ENCODE peak calls at places on chromosomes 7 and 10, in four cellular contexts. Q, G, K and E are unnamed samples.

GRCh38 chr7:46492460-46492859 is 571.4 kb upstream of the IGFBP3 start:
- DNase-seq in Q (no peak), G (no peak), K (no peak), E (no peak)

GRCh38 chr10:114704720-114705119 is 46.6 kb upstream of the ABLIM1 start:
- DNase-seq in Q (no peak), G (no peak), K (no peak), E (no peak)

GRCh38 chr10:61447127-61447526 is 6.1 kb downstream of the TMEM26 start:
- DNase-seq in Q (no peak), G (no peak), K (no peak), E (peak; percentile 11)

GRCh38 chr7:16106300-16106699 is 315.0 kb downstream of the CRPPA start:
- DNase-seq in Q (no peak), G (no peak), K (no peak), E (no peak)

GRCh38 chr10:30355601-30356000 is 6.5 kb upstream of the MTPAP start:
- DNase-seq in Q (no peak), G (no peak), K (no peak), E (no peak)

GRCh38 chr10:124588736-124589451 is 127.3 kb downstream of the LHPP start:
- DNase-seq in Q (no peak), G (peak; percentile 35), K (peak; percentile 73), E (peak; percentile 45)

GRCh38 chr7:19117081-19117869 is at the start of gene TWIST1:
- DNase-seq in Q (peak; percentile 6), G (peak; percentile 87), K (peak; percentile 89), E (peak; percentile 95)

GRCh38 chr7:5043661-5044060 is 2.0 kb upstream of the RBAK start:
- DNase-seq in Q (no peak), G (no peak), K (no peak), E (no peak)

GRCh38 chr10:132481690-132482089 is 55.9 kb upstream of the INPP5A start:
- DNase-seq in Q (no peak), G (no peak), K (no peak), E (no peak)

GRCh38 chr7:149444260-149444659 is 16.6 kb downstream of the ZNF777 start:
- DNase-seq in Q (no peak), G (no peak), K (no peak), E (no peak)

GRCh38 chr7:108016841-108017775 is 14.1 kb upstream of the LAMB1 start:
- DNase-seq in Q (peak; percentile 38), G (no peak), K (peak; percentile 80), E (peak; percentile 62)

GRCh38 chr7:33722383-33723096 is 182.8 kb upstream of the BMPER start:
- DNase-seq in Q (peak; percentile 74), G (peak; percentile 66), K (peak; percentile 84), E (peak; percentile 88)

GRCh38 chr7:12729112-12729511 is 41.7 kb downstream of the ARL4A start:
- DNase-seq in Q (no peak), G (peak; percentile 42), K (peak; percentile 20), E (peak; percentile 88)

GRCh38 chr7:47371733-47372368 is 210.1 kb downstream of the TNS3 start:
- DNase-seq in Q (no peak), G (peak; percentile 61), K (peak; percentile 81), E (peak; percentile 62)

GRCh38 chr7:29274156-29275017 is 79.8 kb downstream of the CHN2 start:
- DNase-seq in Q (no peak), G (peak; percentile 51), K (no peak), E (peak; percentile 49)

GRCh38 chr10:97508342-97508741 is 9.6 kb downstream of the UBTD1 start:
- DNase-seq in Q (no peak), G (peak; percentile 52), K (no peak), E (peak; percentile 76)

GRCh38 chr7:129898502-129899160 is 54.1 kb downstream of the UBE2H start:
- DNase-seq in Q (no peak), G (no peak), K (no peak), E (no peak)

GRCh38 chr7:128405345-128406146 is 4.2 kb downstream of the IMPDH1 start:
- DNase-seq in Q (peak; percentile 58), G (no peak), K (peak; percentile 66), E (peak; percentile 22)

GRCh38 chr10:85861513-85862197 is 504.9 kb downstream of the GRID1 start:
- DNase-seq in Q (no peak), G (no peak), K (no peak), E (no peak)

GRCh38 chr7:94908204-94909022 is 1.0 kb downstream of the PPP1R9A start:
- DNase-seq in Q (peak; percentile 67), G (peak; percentile 8), K (peak; percentile 74), E (peak; percentile 14)

GRCh38 chr10:95245425-95246055 is 45.3 kb downstream of the PDLIM1 start:
- DNase-seq in Q (no peak), G (no peak), K (no peak), E (no peak)

GRCh38 chr10:2938869-2939268 is 128.5 kb upstream of the PFKP start:
- DNase-seq in Q (no peak), G (no peak), K (no peak), E (peak; percentile 13)

GRCh38 chr10:78764436-78764835 is 304.3 kb upstream of the ZMIZ1 start:
- DNase-seq in Q (no peak), G (no peak), K (no peak), E (no peak)

GRCh38 chr7:85234746-85235145 is 47.9 kb upstream of the SEMA3D start:
- DNase-seq in Q (no peak), G (no peak), K (no peak), E (no peak)

GRCh38 chr10:106540606-106541005 is 623.9 kb downstream of the SORCS1 start:
- DNase-seq in Q (no peak), G (peak; percentile 2), K (no peak), E (peak; percentile 51)

GRCh38 chr7:92754756-92755581 is 81.4 kb downstream of the CDK6 start:
- DNase-seq in Q (no peak), G (no peak), K (no peak), E (no peak)

GRCh38 chr10:68900427-68901105 is 549 bp upstream of the DDX50 start:
- DNase-seq in Q (no peak), G (peak; percentile 79), K (no peak), E (no peak)

GRCh38 chr7:135509589-135509838 is 388 bp downstream of the CNOT4 start:
- DNase-seq in Q (no peak), G (no peak), K (no peak), E (peak; percentile 61)

GRCh38 chr7:19665399-19666008 is 43.3 kb downstream of the POLR1F start:
- DNase-seq in Q (no peak), G (peak; percentile 13), K (peak; percentile 21), E (peak; percentile 58)

GRCh38 chr7:81774496-81774895 is 4.6 kb upstream of the HGF start:
- DNase-seq in Q (no peak), G (no peak), K (no peak), E (no peak)

GRCh38 chr10:48302515-48303476 is 3.7 kb upstream of the MAPK8 start:
- DNase-seq in Q (no peak), G (no peak), K (no peak), E (no peak)

GRCh38 chr10:77909755-77910375 is 16.7 kb downstream of the DLG5 start:
- DNase-seq in Q (peak; percentile 80), G (peak; percentile 67), K (no peak), E (peak; percentile 55)

GRCh38 chr10:121096617-121097431 is 245.7 kb downstream of the WDR11 start:
- DNase-seq in Q (peak; percentile 86), G (peak; percentile 90), K (no peak), E (peak; percentile 38)

GRCh38 chr7:116988363-116988989 is 35.2 kb downstream of the ST7 start:
- DNase-seq in Q (no peak), G (no peak), K (no peak), E (no peak)

GRCh38 chr7:109964780-109965179 is 1126.1 kb upstream of the LRRN3 start:
- DNase-seq in Q (no peak), G (no peak), K (no peak), E (no peak)

GRCh38 chr7:27151341-27151944 is 940 bp downstream of the HOXA3 start:
- DNase-seq in Q (no peak), G (no peak), K (no peak), E (no peak)

DNA sequence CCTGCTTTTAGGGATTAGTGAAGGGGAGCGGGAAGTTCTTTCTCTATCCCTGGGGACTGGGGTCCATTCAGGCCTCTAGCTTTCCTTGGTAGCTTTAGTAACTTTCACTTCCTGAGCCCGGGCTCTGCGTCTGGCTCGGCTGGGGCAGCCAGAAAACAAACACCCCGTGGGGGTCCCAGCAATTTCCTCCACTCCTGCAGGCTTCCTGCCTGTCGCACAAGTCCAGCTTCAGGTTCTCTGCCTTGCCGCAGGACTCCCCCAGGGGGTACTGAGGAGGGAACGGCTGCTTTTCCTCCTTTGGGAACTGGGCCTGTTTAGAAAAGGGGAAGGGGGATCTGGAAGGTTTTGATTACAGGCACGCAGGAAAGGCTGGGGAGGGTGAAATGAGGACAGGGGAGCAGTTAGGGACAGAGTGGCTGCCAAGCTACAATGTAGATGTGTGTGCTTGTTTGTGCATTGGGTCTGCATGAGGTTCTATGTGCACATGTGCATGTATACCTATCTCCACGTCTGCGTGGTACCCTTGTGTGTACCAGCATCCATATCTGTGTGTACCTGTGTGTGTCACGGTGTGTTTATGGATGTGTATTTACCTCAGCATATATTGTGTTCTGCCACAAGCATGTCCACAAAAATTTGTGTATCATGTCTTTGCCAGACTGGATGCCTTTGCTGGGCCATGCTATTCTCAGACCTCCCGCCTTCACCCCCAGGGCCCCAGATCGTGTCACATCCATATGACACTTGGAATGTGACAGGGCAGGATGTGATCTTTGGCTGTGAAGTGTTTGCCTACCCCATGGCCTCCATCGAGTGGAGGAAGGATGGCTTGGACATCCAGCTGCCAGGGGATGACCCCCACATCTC is 2.0 kb downstream of the KAZALD1 start:
- DNase-seq in Q (no peak), G (no peak), K (no peak), E (no peak)
- H3K4me3 ChIP-seq in Q (no peak overlapping the region), G (no peak overlapping the region), K (no peak overlapping the region), E (no peak overlapping the region)

GRCh38 chr7:8290645-8291308 is 28.8 kb upstream of the ICA1 start:
- DNase-seq in Q (peak; percentile 80), G (peak; percentile 18), K (no peak), E (no peak)
- TF ChIP-seq CTCF in Q (no peak), G (no peak), K (no peak), E (no peak)

GRCh38 chr7:151438864-151439601 is 908 bp downstream of the CRYGN start:
- DNase-seq in Q (no peak), G (no peak), K (no peak), E (no peak)

GRCh38 chr7:151439855-151440798 is at the start of gene CRYGN:
- DNase-seq in Q (peak; percentile 32), G (no peak), K (peak; percentile 45), E (no peak)

GRCh38 chr7:151442776-151443496 is 3.0 kb upstream of the CRYGN start:
- DNase-seq in Q (no peak), G (no peak), K (no peak), E (no peak)

GRCh38 chr7:151437866-151438516 is 1.9 kb downstream of the CRYGN start:
- DNase-seq in Q (no peak), G (no peak), K (no peak), E (no peak)

DNA sequence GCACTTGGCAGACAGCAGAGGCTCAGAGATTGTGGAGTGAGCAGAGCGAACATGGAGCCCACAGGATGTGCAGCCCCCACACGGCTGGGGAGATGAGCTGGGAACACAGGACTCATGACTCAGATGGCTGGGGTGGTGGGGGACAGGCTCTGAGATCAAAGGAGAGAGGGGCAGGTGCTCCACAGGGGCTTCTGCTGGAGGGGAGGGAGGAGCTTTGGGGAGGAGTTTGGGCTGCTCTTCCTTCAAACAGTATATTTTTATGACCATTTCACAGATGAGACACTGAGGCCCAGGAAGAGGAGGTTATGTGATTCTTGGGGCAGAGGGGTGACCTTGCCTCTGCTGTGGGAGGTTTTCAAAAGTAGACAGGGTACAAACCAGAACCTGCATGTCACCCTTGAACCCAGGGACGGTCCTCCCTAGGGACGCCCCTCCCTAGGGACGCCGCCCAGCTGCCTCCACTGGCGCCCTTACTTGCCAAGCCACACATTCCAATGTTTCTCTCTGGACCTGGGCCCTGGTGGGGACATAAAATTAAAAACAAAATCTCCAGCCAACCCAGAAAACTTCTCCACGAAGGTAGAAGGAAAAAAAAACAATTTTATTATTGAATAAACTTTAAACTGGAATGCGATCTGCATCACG is 980 bp upstream of the CRYGN start:
- DNase-seq in Q (no peak), G (no peak), K (no peak), E (peak; percentile 18)
- H3K4me3 ChIP-seq in Q (no peak overlapping the region), G (no peak overlapping the region), K (no peak overlapping the region), E (no peak overlapping the region)

GRCh38 chr7:39413866-39414668 is 152.1 kb upstream of the YAE1 start:
- DNase-seq in Q (peak; percentile 58), G (peak; percentile 40), K (peak; percentile 79), E (peak; percentile 24)
- TF ChIP-seq CTCF in Q (peak; percentile 33), G (no peak), K (no peak), E (no peak)